ENCODE peak calls at places on chromosomes 5 and 9, in ten cellular contexts. E is stimulated activated CD8-positive, alpha-beta memory T cell treated with anti-CD3 and anti-CD28 coated beads, Interleukin-4, amount 100 ng/mL, for 24 hours; S is HTR-8/SVneo; R is astrocyte of the hippocampus; Q is stimulated activated naive CD4-positive, alpha-beta T cell; W is neural crest cell; Z is CD4-positive, CD25-positive, alpha-beta regulatory T cell; A is DMS153; D is tibial nerve; J is T-helper 1 cell. M is an unnamed sample.

GRCh38 chr5:173339286-173339685 is 11.1 kb upstream of the STC2 start:
- DNase-seq in J (no peak), E (no peak), S (no peak), A (no peak), R (no peak), Q (no peak), D (no peak), W (no peak), Z (no peak), M (no peak)

GRCh38 chr9:125787715-125788114 is 40.5 kb downstream of the PBX3 start:
- DNase-seq in Q (no peak), R (no peak), S (no peak), D (no peak), E (no peak), Z (no peak), W (no peak), A (no peak), J (no peak), M (no peak)

GRCh38 chr5:149962040-149962439 is 1.5 kb downstream of the SLC26A2 start:
- DNase-seq in E (no peak), A (no peak), D (no peak), W (no peak), S (peak; percentile 65), Q (no peak), R (peak; percentile 78), Z (no peak), J (no peak), M (no peak)

GRCh38 chr5:73985145-73985544 is 359.1 kb downstream of the ARHGEF28 start:
- DNase-seq in Z (no peak), W (no peak), A (no peak), J (no peak), D (no peak), S (peak; percentile 33), E (no peak), R (peak; percentile 62), Q (no peak), M (no peak)

GRCh38 chr5:83133797-83134196 is 56.5 kb downstream of the XRCC4 start:
- DNase-seq in Q (no peak), R (no peak), W (no peak), Z (no peak), A (no peak), D (no peak), E (no peak), S (no peak), J (no peak), M (no peak)

GRCh38 chr9:111632051-111632450 is 917 bp downstream of the DNAJC25 start:
- DNase-seq in E (no peak), W (no peak), A (no peak), Z (no peak), R (no peak), D (no peak), S (no peak), J (no peak), Q (no peak), M (no peak)

GRCh38 chr5:126594676-126595485 is at the start of gene ALDH7A1:
- DNase-seq in E (peak; percentile 42), W (peak; percentile 91), S (peak; percentile 97), Q (peak; percentile 45), D (peak; percentile 82), Z (peak; percentile 6), R (peak; percentile 98), A (peak; percentile 24), J (no peak), M (peak; percentile 74)

GRCh38 chr5:155936520-155937406 is 390.2 kb upstream of the SGCD start:
- DNase-seq in D (no peak), J (no peak), S (no peak), E (no peak), R (no peak), W (no peak), Z (no peak), Q (no peak), A (no peak), M (no peak)

GRCh38 chr5:166505086-166505485 is 1786.4 kb upstream of the WWC1 start:
- DNase-seq in A (peak; percentile 63), J (no peak), D (no peak), Z (no peak), W (no peak), R (no peak), E (no peak), S (no peak), Q (no peak), M (no peak)

GRCh38 chr5:135034963-135035677 is 1.1 kb upstream of the PITX1 start:
- DNase-seq in Q (no peak), J (no peak), D (no peak), E (no peak), A (no peak), Z (no peak), S (no peak), R (no peak), W (no peak), M (no peak)

GRCh38 chr9:79221084-79221483 is 350.7 kb upstream of the TLE4 start:
- DNase-seq in R (peak; percentile 79), J (no peak), W (no peak), A (no peak), Z (no peak), E (no peak), S (peak; percentile 62), D (no peak), Q (no peak), M (no peak)

GRCh38 chr9:33227741-33228140 is 12.2 kb upstream of the SPINK4 start:
- DNase-seq in E (no peak), R (peak; percentile 41), S (no peak), Q (no peak), D (no peak), Z (no peak), W (no peak), A (no peak), J (no peak), M (no peak)

GRCh38 chr5:178507151-178507932 is 82.9 kb downstream of the COL23A1 start:
- DNase-seq in R (no peak), W (no peak), Z (no peak), S (no peak), J (no peak), E (no peak), A (no peak), D (no peak), Q (no peak), M (no peak)